ENCODE peak calls at places on chromosomes 7 and 10, in nine cellular contexts. D is T1000; V is HEK293T; M is ACHN; F is fibroblast of the conjunctiva; G is activated CD8-positive, alpha-beta memory T cell treated with anti-CD3 and anti-CD28 coated beads for 48 hours; W is GM23248; O is bronchial epithelial cell; Y is HFF-Myc. K is an unnamed sample.

GRCh38 chr7:96700516-96700915 is 9.1 kb downstream of the SEM1 start:
- DNase-seq in V (no peak), M (no peak), O (peak; percentile 63), W (no peak), F (no peak), D (no peak), Y (no peak), G (no peak), K (no peak)

GRCh38 chr7:91239171-91239604 is 25.0 kb upstream of the FZD1 start:
- DNase-seq in G (no peak), Y (peak; percentile 92), W (peak; percentile 68), M (peak; percentile 71), F (no peak), O (peak; percentile 7), V (no peak), D (no peak), K (peak; percentile 77)

GRCh38 chr7:608954-609711 is 89.5 kb upstream of the PDGFA start:
- DNase-seq in M (no peak), F (no peak), G (no peak), Y (no peak), W (no peak), O (no peak), V (no peak), D (no peak), K (no peak)

GRCh38 chr7:30412810-30413504 is 65.6 kb downstream of the NOD1 start:
- DNase-seq in W (peak; percentile 90), V (peak; percentile 48), Y (peak; percentile 81), F (peak; percentile 73), M (peak; percentile 91), O (peak; percentile 75), G (no peak), D (peak; percentile 8), K (peak; percentile 73)

GRCh38 chr10:114556236-114557122 is 101.6 kb downstream of the ABLIM1 start:
- DNase-seq in Y (no peak), G (no peak), F (no peak), M (no peak), V (no peak), O (no peak), W (no peak), D (no peak), K (no peak)

GRCh38 chr10:16995867-16996529 is 133.6 kb downstream of the CUBN start:
- DNase-seq in W (peak; percentile 76), M (no peak), V (no peak), O (no peak), D (no peak), Y (no peak), G (no peak), F (peak; percentile 28), K (peak; percentile 11)

GRCh38 chr10:93436577-93436976 is 45.6 kb downstream of the MYOF start:
- DNase-seq in V (no peak), F (peak; percentile 95), W (peak; percentile 97), Y (peak; percentile 87), M (peak; percentile 77), G (no peak), D (peak; percentile 58), O (peak; percentile 65), K (peak; percentile 45)

GRCh38 chr10:29634105-29634504 is 666 bp downstream of the SVIL start:
- DNase-seq in Y (no peak), O (peak; percentile 75), M (no peak), V (no peak), D (no peak), F (no peak), W (no peak), G (no peak), K (no peak)

GRCh38 chr7:137313196-137313595 is 30.3 kb downstream of the PTN start:
- DNase-seq in W (peak; percentile 17), O (no peak), F (no peak), M (no peak), D (no peak), G (no peak), V (no peak), Y (no peak), K (no peak)

GRCh38 chr7:17456541-17456940 is 158.1 kb downstream of the AHR start:
- DNase-seq in Y (no peak), F (no peak), V (no peak), D (no peak), M (no peak), G (no peak), O (no peak), W (peak; percentile 24), K (no peak)

GRCh38 chr10:26199841-26200240 is 16.7 kb upstream of the GAD2 start:
- DNase-seq in F (no peak), G (no peak), M (no peak), O (no peak), Y (no peak), D (no peak), V (no peak), W (no peak), K (no peak)

GRCh38 chr10:27783660-27784059 is 38.0 kb upstream of the MKX start:
- DNase-seq in D (no peak), Y (peak; percentile 37), F (peak; percentile 21), O (peak; percentile 49), W (peak; percentile 75), V (peak; percentile 46), G (no peak), M (peak; percentile 41), K (peak; percentile 54)

GRCh38 chr10:132112611-132113010 is 46.9 kb downstream of the JAKMIP3 start:
- DNase-seq in D (no peak), M (no peak), V (no peak), O (no peak), W (no peak), Y (no peak), F (no peak), G (no peak), K (no peak)

GRCh38 chr7:71925663-71926062 is 486.5 kb downstream of the CALN1 start:
- DNase-seq in Y (no peak), V (peak; percentile 9), G (no peak), F (no peak), D (no peak), W (no peak), M (peak; percentile 8), O (no peak), K (peak; percentile 66)

GRCh38 chr7:39589323-39590111 is 23.3 kb downstream of the YAE1 start:
- DNase-seq in G (peak; percentile 55), Y (peak; percentile 42), O (peak; percentile 85), F (peak; percentile 38), D (peak; percentile 49), M (peak; percentile 42), W (peak; percentile 87), V (peak; percentile 48), K (peak; percentile 95)

GRCh38 chr10:110153396-110153795 is 54.0 kb upstream of the MXI1 start:
- DNase-seq in O (no peak), Y (no peak), M (no peak), W (no peak), V (no peak), G (no peak), F (no peak), D (no peak), K (no peak)

GRCh38 chr10:27247441-27247840 is 6.8 kb upstream of the ACBD5 start:
- DNase-seq in F (no peak), M (no peak), Y (no peak), D (no peak), G (no peak), W (no peak), O (no peak), V (no peak), K (no peak)

GRCh38 chr7:39606941-39607340 is 16.4 kb upstream of the RALA start:
- DNase-seq in D (no peak), G (no peak), Y (no peak), F (no peak), M (no peak), V (no peak), O (no peak), W (no peak), K (no peak)

GRCh38 chr7:73809454-73810090 is 21.2 kb upstream of the CLDN4 start:
- DNase-seq in Y (no peak), V (no peak), W (peak; percentile 34), O (peak; percentile 37), F (no peak), G (no peak), M (no peak), D (peak; percentile 1), K (no peak)

GRCh38 chr10:74871595-74872382 is 45.4 kb downstream of the KAT6B start:
- DNase-seq in Y (no peak), V (no peak), M (no peak), D (no peak), G (no peak), W (no peak), O (peak; percentile 81), F (no peak), K (no peak)

GRCh38 chr10:97196213-97197029 is 10.7 kb upstream of the SLIT1 start:
- DNase-seq in O (peak; percentile 48), V (peak; percentile 86), M (peak; percentile 74), D (no peak), Y (no peak), G (peak; percentile 18), W (peak; percentile 80), F (peak; percentile 30), K (peak; percentile 82)

GRCh38 chr7:31540786-31541185 is 26.9 kb downstream of the ITPRID1 start:
- DNase-seq in D (no peak), F (no peak), Y (no peak), O (peak; percentile 75), M (no peak), V (no peak), G (no peak), W (no peak), K (no peak)

GRCh38 chr7:136523581-136523980 is 344.9 kb upstream of the CHRM2 start:
- DNase-seq in D (no peak), F (no peak), W (peak; percentile 63), V (no peak), Y (no peak), O (no peak), M (peak; percentile 92), G (no peak), K (no peak)

GRCh38 chr7:95690367-95690947 is 81.9 kb upstream of the DYNC1I1 start:
- DNase-seq in D (peak; percentile 5), W (peak; percentile 60), F (peak; percentile 8), M (peak; percentile 76), G (no peak), O (peak; percentile 48), Y (no peak), V (peak; percentile 20), K (peak; percentile 54)

GRCh38 chr7:44990520-44991023 is 9.4 kb upstream of the CCM2 start:
- DNase-seq in O (peak; percentile 84), D (no peak), Y (peak; percentile 53), V (no peak), M (no peak), G (no peak), F (no peak), W (peak; percentile 87), K (no peak)

GRCh38 chr10:86252051-86252450 is 114.5 kb downstream of the GRID1 start:
- DNase-seq in M (no peak), W (no peak), O (no peak), Y (no peak), F (no peak), D (no peak), V (no peak), G (no peak), K (no peak)

GRCh38 chr10:51895209-51895608 is 195.8 kb upstream of the CSTF2T start:
- DNase-seq in Y (no peak), O (peak; percentile 83), M (no peak), W (peak; percentile 96), D (no peak), V (no peak), G (no peak), F (peak; percentile 59), K (no peak)

GRCh38 chr7:128381161-128381821 is 19.8 kb upstream of the PRRT4 start:
- DNase-seq in D (no peak), G (peak; percentile 59), W (peak; percentile 49), F (no peak), V (peak; percentile 81), Y (no peak), O (peak; percentile 85), M (peak; percentile 41), K (peak; percentile 82)

GRCh38 chr7:98085674-98086073 is 21.0 kb upstream of the LMTK2 start:
- DNase-seq in V (no peak), F (no peak), Y (no peak), G (no peak), D (no peak), O (no peak), W (no peak), M (no peak), K (no peak)